ENCODE peak calls at places on chromosomes 12 and 14, in six cellular contexts. One of them, this sample, is unnamed.

GRCh38 chr12:92272301-92272964 is 126.8 kb upstream of the BTG1 start:
- DNase-seq in A549: no peak
- DNase-seq in cardiac muscle cell: no peak
- DNase-seq in DND-41: no peak
- DNase-seq in AG04449: no peak
- DNase-seq in heart left ventricle: no peak
- DNase-seq in this sample: no peak

GRCh38 chr12:32988982-32989381 is 92.4 kb upstream of the PKP2 start:
- DNase-seq in A549: no peak
- DNase-seq in cardiac muscle cell: peak
- DNase-seq in DND-41: no peak
- DNase-seq in AG04449: no peak
- DNase-seq in heart left ventricle: no peak
- DNase-seq in this sample: no peak

GRCh38 chr12:85923767-85924331 is 49.8 kb downstream of the NTS start:
- DNase-seq in A549: no peak
- DNase-seq in cardiac muscle cell: peak
- DNase-seq in DND-41: no peak
- DNase-seq in AG04449: peak
- DNase-seq in heart left ventricle: no peak
- DNase-seq in this sample: peak

GRCh38 chr12:59834659-59835474 is 239.0 kb downstream of the SLC16A7 start:
- DNase-seq in A549: no peak
- DNase-seq in cardiac muscle cell: peak
- DNase-seq in DND-41: no peak
- DNase-seq in AG04449: no peak
- DNase-seq in heart left ventricle: no peak
- DNase-seq in this sample: no peak

GRCh38 chr12:22821985-22822384 is 197.0 kb downstream of the ETNK1 start:
- DNase-seq in A549: no peak
- DNase-seq in cardiac muscle cell: no peak
- DNase-seq in DND-41: no peak
- DNase-seq in AG04449: no peak
- DNase-seq in heart left ventricle: no peak
- DNase-seq in this sample: no peak

GRCh38 chr12:108268397-108268796 is 70.7 kb downstream of the CMKLR1 start:
- DNase-seq in A549: no peak
- DNase-seq in cardiac muscle cell: no peak
- DNase-seq in DND-41: no peak
- DNase-seq in AG04449: no peak
- DNase-seq in heart left ventricle: no peak
- DNase-seq in this sample: no peak

GRCh38 chr12:65765436-65765813 is 58.9 kb upstream of the HMGA2 start:
- DNase-seq in A549: no peak
- DNase-seq in cardiac muscle cell: no peak
- DNase-seq in DND-41: no peak
- DNase-seq in AG04449: peak
- DNase-seq in heart left ventricle: no peak
- DNase-seq in this sample: no peak

GRCh38 chr14:101858791-101859537 is 97.5 kb downstream of the PPP2R5C start:
- DNase-seq in A549: no peak
- DNase-seq in cardiac muscle cell: peak
- DNase-seq in DND-41: no peak
- DNase-seq in AG04449: no peak
- DNase-seq in heart left ventricle: no peak
- DNase-seq in this sample: no peak

GRCh38 chr12:102093319-102093718 is 26.6 kb downstream of the NUP37 start:
- DNase-seq in A549: no peak
- DNase-seq in cardiac muscle cell: no peak
- DNase-seq in DND-41: no peak
- DNase-seq in AG04449: no peak
- DNase-seq in heart left ventricle: no peak
- DNase-seq in this sample: no peak

GRCh38 chr14:23657959-23658470 is 21.9 kb downstream of the DHRS2 start:
- DNase-seq in A549: no peak
- DNase-seq in cardiac muscle cell: peak
- DNase-seq in DND-41: no peak
- DNase-seq in AG04449: no peak
- DNase-seq in heart left ventricle: no peak
- DNase-seq in this sample: no peak

GRCh38 chr12:77847060-77847541 is 16.4 kb downstream of the NAV3 start:
- DNase-seq in A549: no peak
- DNase-seq in cardiac muscle cell: no peak
- DNase-seq in DND-41: no peak
- DNase-seq in AG04449: no peak
- DNase-seq in heart left ventricle: no peak
- DNase-seq in this sample: no peak

GRCh38 chr12:77845831-77846230 is 15.1 kb downstream of the NAV3 start:
- DNase-seq in A549: no peak
- DNase-seq in cardiac muscle cell: no peak
- DNase-seq in DND-41: no peak
- DNase-seq in AG04449: peak
- DNase-seq in heart left ventricle: no peak
- DNase-seq in this sample: no peak

GRCh38 chr12:77842430-77842829 is 11.7 kb downstream of the NAV3 start:
- DNase-seq in A549: no peak
- DNase-seq in cardiac muscle cell: no peak
- DNase-seq in DND-41: no peak
- DNase-seq in AG04449: no peak
- DNase-seq in heart left ventricle: no peak
- DNase-seq in this sample: no peak

GRCh38 chr12:77850698-77851097 is 20.0 kb downstream of the NAV3 start:
- DNase-seq in A549: no peak
- DNase-seq in cardiac muscle cell: no peak
- DNase-seq in DND-41: no peak
- DNase-seq in AG04449: no peak
- DNase-seq in heart left ventricle: no peak
- DNase-seq in this sample: no peak

DNA sequence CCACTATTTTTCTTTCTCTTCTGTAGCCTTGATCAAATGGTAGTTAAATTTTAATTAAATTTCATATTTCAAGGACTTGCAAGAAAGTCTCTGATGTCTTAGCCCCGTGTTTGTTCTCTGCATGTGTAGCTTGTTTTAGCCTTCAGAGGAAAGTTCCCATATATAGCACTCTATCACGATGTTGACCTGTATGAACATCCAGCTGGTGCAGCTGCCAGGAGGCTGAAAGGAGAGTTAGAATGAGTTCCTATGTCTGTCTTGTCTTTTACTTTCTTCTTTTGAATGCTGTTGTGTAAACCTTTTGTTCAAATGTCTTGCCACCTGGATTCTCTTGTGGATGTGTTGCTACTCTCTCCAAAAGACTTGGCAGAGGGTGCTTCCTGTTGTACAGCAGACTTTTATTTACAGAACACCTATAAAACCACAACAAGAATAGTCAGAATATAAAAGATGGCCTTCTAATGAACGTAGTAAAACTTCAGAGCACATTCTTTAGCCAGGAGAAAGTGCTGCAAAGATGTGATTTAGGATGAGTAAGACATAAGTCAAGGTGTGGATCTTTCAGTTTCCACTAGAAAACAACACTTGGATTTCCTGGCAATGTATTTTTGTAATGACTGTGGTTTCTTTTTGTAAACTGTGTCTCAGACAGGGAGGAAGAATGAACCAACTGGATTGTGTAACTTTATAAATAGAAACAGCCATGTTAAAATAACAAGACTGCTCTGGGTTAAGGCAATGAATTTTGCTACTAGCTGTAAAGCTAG is 17.2 kb downstream of the NAV3 start:
- DNase-seq in A549: no peak
- DNase-seq in cardiac muscle cell: no peak
- DNase-seq in DND-41: no peak
- DNase-seq in AG04449: peak
- DNase-seq in heart left ventricle: no peak
- DNase-seq in this sample: peak
- H3K4me3 ChIP-seq in A549: no peak
- H3K4me3 ChIP-seq in cardiac muscle cell: no peak
- H3K4me3 ChIP-seq in DND-41: no peak
- H3K4me3 ChIP-seq in AG04449: no peak
- H3K4me3 ChIP-seq in heart left ventricle: no peak
- H3K4me3 ChIP-seq in this sample: no peak

DNA sequence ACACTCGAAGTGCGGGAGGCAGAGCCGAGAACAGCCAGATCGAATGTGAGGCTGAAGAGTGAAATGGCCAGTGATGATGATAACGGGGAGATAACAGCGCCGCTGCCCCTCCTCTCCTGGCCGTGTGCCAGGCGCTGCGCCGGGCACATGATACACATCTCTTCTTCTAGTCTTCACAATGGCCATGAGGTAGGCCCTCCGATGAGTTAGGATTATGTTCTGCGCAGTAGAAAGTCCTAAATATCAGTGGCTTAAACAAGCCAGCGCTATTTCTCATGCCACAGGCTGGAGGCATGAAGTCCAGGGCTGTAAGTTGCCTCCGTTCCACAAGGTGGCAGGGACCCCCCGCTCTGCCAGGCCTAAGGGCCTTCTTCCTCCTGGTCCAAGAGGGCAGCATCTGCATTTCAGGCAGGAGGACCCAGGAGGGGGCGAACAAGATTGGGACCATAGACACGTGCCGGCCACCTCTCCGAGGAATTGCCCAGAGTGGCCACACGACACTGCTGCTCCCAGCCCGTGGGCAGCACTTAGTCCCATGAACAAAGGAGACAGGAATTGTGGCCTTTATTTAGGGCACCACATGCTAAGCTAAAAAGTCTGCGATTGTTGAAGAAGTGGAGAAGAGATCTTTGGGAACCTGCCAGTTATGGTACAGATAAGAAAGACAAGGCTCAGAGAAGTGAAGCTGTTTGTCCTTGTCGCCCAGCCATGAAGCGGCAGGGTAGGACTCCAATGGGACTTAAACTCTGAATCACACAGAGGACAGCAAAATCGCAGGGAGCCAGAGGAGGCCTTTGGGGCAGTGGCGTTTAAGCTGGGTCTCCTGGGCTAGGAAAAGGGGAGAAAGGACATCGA is 10.9 kb upstream of the HVCN1 start:
- DNase-seq in A549: no peak
- DNase-seq in cardiac muscle cell: peak
- DNase-seq in DND-41: no peak
- DNase-seq in AG04449: no peak
- DNase-seq in heart left ventricle: no peak
- DNase-seq in this sample: no peak
- TF ChIP-seq CTCF in A549: no peak
- TF ChIP-seq CTCF in cardiac muscle cell: peak
- TF ChIP-seq CTCF in DND-41: peak
- TF ChIP-seq CTCF in AG04449: no peak
- TF ChIP-seq CTCF in heart left ventricle: no peak
- TF ChIP-seq CTCF in this sample: no peak

DNA sequence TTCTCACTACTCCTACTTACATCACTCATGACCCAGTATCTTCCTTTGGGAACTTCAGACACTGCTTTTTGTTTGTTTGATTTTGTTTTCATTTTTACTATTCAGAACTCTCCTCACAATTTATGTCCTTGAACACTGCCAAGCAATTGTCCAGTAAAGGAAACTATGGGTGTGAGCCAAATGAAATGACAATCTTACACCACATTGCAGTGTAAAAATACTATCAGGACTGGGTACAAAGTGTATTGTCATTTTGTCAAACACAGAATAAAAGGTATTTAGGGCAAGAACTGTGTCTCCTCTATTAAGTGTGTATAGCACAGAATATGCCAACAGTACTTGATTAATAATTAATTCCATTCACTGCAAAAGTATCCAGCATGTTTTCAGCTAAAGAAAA is 199.3 kb downstream of the ALG10B start:
- DNase-seq in A549: no peak
- DNase-seq in cardiac muscle cell: no peak
- DNase-seq in DND-41: no peak
- DNase-seq in AG04449: no peak
- DNase-seq in heart left ventricle: no peak
- DNase-seq in this sample: no peak
- H3K4me3 ChIP-seq in A549: no peak
- H3K4me3 ChIP-seq in cardiac muscle cell: no peak
- H3K4me3 ChIP-seq in DND-41: no peak
- H3K4me3 ChIP-seq in AG04449: no peak
- H3K4me3 ChIP-seq in heart left ventricle: no peak
- H3K4me3 ChIP-seq in this sample: no peak

DNA sequence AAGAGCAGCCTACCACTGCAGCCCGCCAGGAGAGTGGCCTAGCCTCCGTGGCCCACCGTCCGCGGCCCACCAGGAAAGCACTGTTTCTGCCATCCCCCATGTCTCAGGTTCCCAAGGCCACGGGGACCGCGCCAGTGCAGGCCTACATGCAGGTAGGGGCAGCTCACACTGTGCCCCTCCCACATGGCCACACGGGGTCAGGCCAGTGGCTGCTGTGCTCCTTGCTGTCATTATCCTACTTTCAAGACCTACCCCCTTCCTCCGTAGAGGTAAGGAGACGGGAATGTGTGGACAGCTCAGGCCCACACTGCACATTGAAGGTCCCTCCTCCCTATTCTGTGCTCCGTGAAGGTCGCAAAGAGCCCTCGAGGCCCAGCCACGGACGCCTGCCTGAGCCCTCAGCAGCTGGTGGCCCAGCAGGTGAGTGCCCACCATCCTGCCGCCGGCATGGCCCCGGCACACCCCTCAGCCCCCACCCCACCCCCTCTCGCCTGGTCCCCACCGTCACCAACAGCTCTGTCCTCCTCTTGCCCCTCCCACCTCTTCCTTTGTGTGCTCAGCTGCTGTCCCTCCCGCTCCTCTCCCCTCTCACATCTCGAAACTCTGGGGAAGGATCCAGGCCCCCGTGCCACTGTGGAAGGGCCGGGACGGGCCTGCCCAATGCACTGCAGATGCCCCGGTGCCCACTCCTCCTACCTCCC is 10.0 kb downstream of the DDX51 start:
- DNase-seq in A549: no peak
- DNase-seq in cardiac muscle cell: no peak
- DNase-seq in DND-41: no peak
- DNase-seq in AG04449: no peak
- DNase-seq in heart left ventricle: no peak
- DNase-seq in this sample: no peak
- TF ChIP-seq CTCF in A549: no peak
- TF ChIP-seq CTCF in cardiac muscle cell: no peak
- TF ChIP-seq CTCF in DND-41: no peak
- TF ChIP-seq CTCF in AG04449: no peak
- TF ChIP-seq CTCF in heart left ventricle: no peak
- TF ChIP-seq CTCF in this sample: no peak

GRCh38 chr14:36009643-36010042 is 166.9 kb downstream of the PTCSC3 start:
- DNase-seq in A549: no peak
- DNase-seq in cardiac muscle cell: no peak
- DNase-seq in DND-41: no peak
- DNase-seq in AG04449: no peak
- DNase-seq in heart left ventricle: no peak
- DNase-seq in this sample: no peak
- H3K4me3 ChIP-seq in A549: no peak
- H3K4me3 ChIP-seq in cardiac muscle cell: no peak
- H3K4me3 ChIP-seq in DND-41: no peak
- H3K4me3 ChIP-seq in AG04449: no peak
- H3K4me3 ChIP-seq in heart left ventricle: no peak
- H3K4me3 ChIP-seq in this sample: no peak